ENCODE peak calls at places on chromosomes 13 and 19, in nine cellular contexts. R is HFF-Myc, W is neural crest cell, V is NCI-H2107, F is ELR, U is NCI-H510A treated with DMSO at 0.1 percent for 48 hours, M is psoas muscle, T is A172, C is left cardiac atrium. A is an unnamed sample.

GRCh38 chr13:73272831-73273230 is 214.0 kb downstream of the KLF5 start:
- DNase-seq in R (no peak), W (no peak), V (no peak), F (no peak), U (no peak), M (no peak), T (no peak), C (no peak), A (no peak)

GRCh38 chr13:106361621-106362020 is 173.8 kb downstream of the EFNB2 start:
- DNase-seq in R (no peak), W (no peak), V (no peak), F (no peak), U (no peak), M (no peak), T (no peak), C (no peak), A (no peak)

GRCh38 chr19:56477429-56478338 is 539 bp upstream of the ZNF667 start:
- DNase-seq in R (peak), W (no peak), V (no peak), F (peak), U (peak), M (peak), T (peak), C (peak), A (peak)

GRCh38 chr19:11570039-11570462 is 7.4 kb downstream of the ACP5 start:
- DNase-seq in R (no peak), W (no peak), V (no peak), F (no peak), U (no peak), M (no peak), T (no peak), C (no peak), A (no peak)

GRCh38 chr19:5355076-5355475 is 14.5 kb upstream of the PTPRS start:
- DNase-seq in R (no peak), W (no peak), V (no peak), F (no peak), U (no peak), M (no peak), T (no peak), C (no peak), A (no peak)

GRCh38 chr13:59094149-59094548 is 1069.6 kb downstream of the DIAPH3 start:
- DNase-seq in R (no peak), W (no peak), V (no peak), F (peak), U (no peak), M (no peak), T (peak), C (no peak), A (no peak)

GRCh38 chr19:42281175-42282035 is 12.4 kb downstream of the CIC start:
- DNase-seq in R (no peak), W (peak), V (no peak), F (peak), U (peak), M (peak), T (peak), C (peak), A (no peak)

GRCh38 chr19:19742773-19743172 is 9.9 kb upstream of the ZNF14 start:
- DNase-seq in R (no peak), W (no peak), V (no peak), F (no peak), U (no peak), M (no peak), T (no peak), C (no peak), A (no peak)

GRCh38 chr13:24208314-24208713 is 47.8 kb downstream of the SPATA13 start:
- DNase-seq in R (peak), W (no peak), V (no peak), F (peak), U (no peak), M (no peak), T (peak), C (no peak), A (no peak)

GRCh38 chr13:46648166-46648607 is 95.2 kb downstream of the LRCH1 start:
- DNase-seq in R (no peak), W (peak), V (peak), F (no peak), U (peak), M (no peak), T (no peak), C (no peak), A (no peak)

GRCh38 chr19:11377237-11377636 is 2.8 kb downstream of the SWSAP1 start:
- DNase-seq in R (peak), W (no peak), V (no peak), F (peak), U (peak), M (no peak), T (peak), C (peak), A (no peak)

GRCh38 chr13:101875717-101876393 is 423.4 kb downstream of the ITGBL1 start:
- DNase-seq in R (no peak), W (no peak), V (peak), F (peak), U (peak), M (no peak), T (peak), C (no peak), A (no peak)

GRCh38 chr13:33775339-33776108 is 42.4 kb upstream of the RFC3 start:
- DNase-seq in R (no peak), W (no peak), V (no peak), F (no peak), U (peak), M (no peak), T (no peak), C (no peak), A (no peak)

GRCh38 chr19:34481861-34482379 is 362 bp downstream of the WTIP start:
- DNase-seq in R (no peak), W (peak), V (no peak), F (peak), U (no peak), M (peak), T (no peak), C (no peak), A (no peak)

GRCh38 chr19:34428549-34429285 is 536 bp downstream of the UBA2 start:
- DNase-seq in R (no peak), W (no peak), V (no peak), F (peak), U (peak), M (peak), T (no peak), C (peak), A (no peak)

GRCh38 chr13:43728411-43728810 is 58.4 kb downstream of the ENOX1 start:
- DNase-seq in R (no peak), W (no peak), V (no peak), F (no peak), U (no peak), M (no peak), T (no peak), C (no peak), A (no peak)

GRCh38 chr19:2167896-2168618 is 4.3 kb downstream of the DOT1L start:
- DNase-seq in R (no peak), W (no peak), V (no peak), F (peak), U (no peak), M (peak), T (peak), C (peak), A (no peak)

GRCh38 chr19:44623626-44624025 is 10.3 kb downstream of the IGSF23 start:
- DNase-seq in R (no peak), W (no peak), V (no peak), F (no peak), U (no peak), M (no peak), T (no peak), C (no peak), A (no peak)

GRCh38 chr13:107079423-107080099 is 511.6 kb upstream of the ARGLU1 start:
- DNase-seq in R (no peak), W (no peak), V (no peak), F (no peak), U (no peak), M (no peak), T (no peak), C (no peak), A (no peak)

GRCh38 chr13:113145496-113145895 is 13.0 kb upstream of the PROZ start:
- DNase-seq in R (no peak), W (no peak), V (no peak), F (no peak), U (no peak), M (no peak), T (no peak), C (no peak), A (no peak)

A was measured in effector CD8-positive, alpha-beta T cell.